ENCODE peak calls at places on chromosomes 12 and 14, in ten cellular contexts. S is ELR; Q is SW 1271; M is stimulated activated CD8-positive, alpha-beta memory T cell treated with anti-CD3 and anti-CD28 coated beads, Interleukin-2, amount 100 ng/mL, for 1 hour; L is HCEC 1CT; O is germinal center; X is SHP77; T is IMR-90; N is GM12892; P is NCI-H748 treated with DMSO at 0.1 percent for 48 hours. Z is an unnamed sample.

GRCh38 chr12:30110970-30111586 is 327.3 kb upstream of the TMTC1 start:
- DNase-seq in S (peak; percentile 4), Q (no peak), M (no peak), L (peak; percentile 69), O (no peak), X (no peak), T (peak; percentile 27), N (no peak), P (no peak), Z (peak; percentile 75)

GRCh38 chr12:31819427-31819826 is 90.6 kb upstream of the AMN1 start:
- DNase-seq in S (no peak), Q (no peak), M (no peak), L (no peak), O (no peak), X (no peak), T (no peak), N (no peak), P (no peak), Z (no peak)

GRCh38 chr12:52183544-52183910 is 8.3 kb downstream of the KRT80 start:
- DNase-seq in S (no peak), Q (no peak), M (no peak), L (no peak), O (no peak), X (no peak), T (peak; percentile 15), N (no peak), P (no peak), Z (peak; percentile 55)

GRCh38 chr14:54737132-54737711 is 165.4 kb downstream of the GCH1 start:
- DNase-seq in S (peak; percentile 80), Q (no peak), M (no peak), L (peak; percentile 70), O (no peak), X (no peak), T (peak; percentile 82), N (no peak), P (no peak), Z (peak; percentile 71)

GRCh38 chr12:131008461-131009270 is 55.0 kb downstream of the ADGRD1 start:
- DNase-seq in S (no peak), Q (no peak), M (no peak), L (no peak), O (no peak), X (no peak), T (no peak), N (no peak), P (no peak), Z (peak; percentile 67)

GRCh38 chr12:119870462-119870861 is 6.7 kb downstream of the CIT start:
- DNase-seq in S (no peak), Q (no peak), M (no peak), L (peak; percentile 5), O (no peak), X (no peak), T (no peak), N (no peak), P (no peak), Z (no peak)

GRCh38 chr12:59055204-59055839 is 135.0 kb upstream of the LRIG3 start:
- DNase-seq in S (peak; percentile 90), Q (peak; percentile 51), M (no peak), L (peak; percentile 74), O (no peak), X (no peak), T (peak; percentile 83), N (no peak), P (no peak), Z (peak; percentile 41)

GRCh38 chr14:34104750-34105397 is 154.0 kb upstream of the EGLN3 start:
- DNase-seq in S (no peak), Q (no peak), M (no peak), L (no peak), O (no peak), X (no peak), T (no peak), N (no peak), P (no peak), Z (no peak)

GRCh38 chr14:23729720-23730387 is 93.7 kb downstream of the DHRS2 start:
- DNase-seq in S (no peak), Q (no peak), M (no peak), L (no peak), O (no peak), X (no peak), T (no peak), N (no peak), P (no peak), Z (peak; percentile 50)

GRCh38 chr12:2395352-2395977 is 342.7 kb downstream of the CACNA1C start:
- DNase-seq in S (peak; percentile 67), Q (no peak), M (no peak), L (peak; percentile 25), O (peak; percentile 50), X (peak; percentile 8), T (peak; percentile 28), N (no peak), P (no peak), Z (no peak)

GRCh38 chr12:105041186-105041585 is 43.1 kb downstream of the ALDH1L2 start:
- DNase-seq in S (no peak), Q (no peak), M (no peak), L (no peak), O (no peak), X (no peak), T (no peak), N (no peak), P (no peak), Z (no peak)

GRCh38 chr12:130872179-130873096 is 572 bp downstream of the RAN start:
- DNase-seq in S (peak; percentile 35), Q (no peak), M (no peak), L (peak; percentile 4), O (peak; percentile 71), X (no peak), T (no peak), N (peak; percentile 40), P (no peak), Z (peak; percentile 93)

GRCh38 chr14:67650161-67650560 is 24.3 kb downstream of the VTI1B start:
- DNase-seq in S (no peak), Q (no peak), M (no peak), L (no peak), O (no peak), X (no peak), T (no peak), N (no peak), P (no peak), Z (no peak)

GRCh38 chr14:20743556-20743955 is 2.1 kb upstream of the EDDM3A start:
- DNase-seq in S (no peak), Q (no peak), M (no peak), L (no peak), O (no peak), X (no peak), T (no peak), N (no peak), P (no peak), Z (no peak)

GRCh38 chr12:27969901-27970390 is 2.6 kb downstream of the PTHLH start:
- DNase-seq in S (peak; percentile 84), Q (peak; percentile 31), M (no peak), L (peak; percentile 36), O (peak; percentile 52), X (no peak), T (peak; percentile 53), N (peak; percentile 50), P (no peak), Z (no peak)

GRCh38 chr14:103132381-103133212 is 9.3 kb downstream of the TNFAIP2 start:
- DNase-seq in S (no peak), Q (no peak), M (no peak), L (no peak), O (no peak), X (no peak), T (no peak), N (no peak), P (no peak), Z (peak; percentile 80)

GRCh38 chr14:23352506-23353432 is at the start of gene SLC22A17:
- DNase-seq in S (peak; percentile 80), Q (peak; percentile 46), M (peak; percentile 21), L (no peak), O (peak; percentile 30), X (no peak), T (peak; percentile 92), N (no peak), P (peak; percentile 70), Z (peak; percentile 98)

GRCh38 chr14:76805245-76805644 is 7.4 kb downstream of the ANGEL1 start:
- DNase-seq in S (no peak), Q (no peak), M (no peak), L (no peak), O (no peak), X (no peak), T (no peak), N (no peak), P (no peak), Z (no peak)

GRCh38 chr12:70619471-70620152 is 17.6 kb downstream of the PTPRB start:
- DNase-seq in S (peak; percentile 40), Q (no peak), M (no peak), L (peak; percentile 65), O (no peak), X (no peak), T (peak; percentile 70), N (no peak), P (no peak), Z (no peak)

GRCh38 chr12:82688035-82688501 is 1.4 kb downstream of the TMTC2 start:
- DNase-seq in S (peak; percentile 1), Q (no peak), M (no peak), L (peak; percentile 27), O (no peak), X (no peak), T (no peak), N (no peak), P (no peak), Z (no peak)

GRCh38 chr14:62988967-62989366 is 56.3 kb downstream of the KCNH5 start:
- DNase-seq in S (no peak), Q (no peak), M (no peak), L (peak; percentile 66), O (no peak), X (no peak), T (peak; percentile 28), N (no peak), P (no peak), Z (no peak)

GRCh38 chr14:89241934-89242670 is 174.9 kb downstream of the FOXN3 start:
- DNase-seq in S (no peak), Q (no peak), M (no peak), L (no peak), O (no peak), X (no peak), T (no peak), N (no peak), P (peak; percentile 32), Z (no peak)

GRCh38 chr14:71621276-71621675 is 311.0 kb upstream of the RGS6 start:
- DNase-seq in S (peak; percentile 52), Q (no peak), M (no peak), L (no peak), O (no peak), X (no peak), T (peak; percentile 6), N (no peak), P (no peak), Z (no peak)

GRCh38 chr14:68408680-68409079 is 384.2 kb downstream of the ZFP36L1 start:
- DNase-seq in S (peak; percentile 72), Q (no peak), M (no peak), L (peak; percentile 85), O (no peak), X (no peak), T (peak; percentile 48), N (no peak), P (no peak), Z (peak; percentile 36)

GRCh38 chr14:73237219-73237785 is at the start of gene PAPLN:
- DNase-seq in S (peak; percentile 39), Q (no peak), M (no peak), L (no peak), O (no peak), X (no peak), T (no peak), N (no peak), P (no peak), Z (peak; percentile 53)

GRCh38 chr14:100609941-100610391 is 22.7 kb upstream of the BEGAIN start:
- DNase-seq in S (no peak), Q (no peak), M (no peak), L (no peak), O (no peak), X (no peak), T (no peak), N (no peak), P (no peak), Z (peak; percentile 68)

GRCh38 chr14:105269405-105269804 is 21.1 kb downstream of the BTBD6 start:
- DNase-seq in S (no peak), Q (no peak), M (no peak), L (no peak), O (no peak), X (no peak), T (no peak), N (no peak), P (no peak), Z (no peak)

GRCh38 chr12:89320735-89321134 is 31.6 kb downstream of the DUSP6 start:
- DNase-seq in S (no peak), Q (no peak), M (no peak), L (no peak), O (no peak), X (no peak), T (no peak), N (no peak), P (no peak), Z (no peak)